ENCODE peak calls at places on chromosomes 3 and 15, in five cellular contexts. X is left ventricle myocardium inferior, D is spleen, F is trophoblast cell, U is colonic mucosa. S is an unnamed sample.
A peak's percentile ranks its signal among the peaks of the same experiment; 100 is the strongest.

GRCh38 chr3:45607790-45608189 is 13.2 kb downstream of the LIMD1 start:
- DNase-seq in F (no peak), X (peak; percentile 28), D (peak; percentile 48), U (no peak), S (no peak)

GRCh38 chr3:139104062-139104461 is 59.4 kb upstream of the PRR23C start:
- DNase-seq in U (no peak), D (no peak), F (no peak), X (no peak), S (no peak)

GRCh38 chr3:179172546-179172945 is 24.4 kb downstream of the PIK3CA start:
- DNase-seq in D (no peak), X (no peak), F (no peak), U (no peak), S (no peak)

GRCh38 chr3:106628407-106628806 is 748.8 kb upstream of the CCDC54 start:
- DNase-seq in F (peak; percentile 92), X (no peak), D (no peak), U (no peak), S (no peak)

GRCh38 chr3:45923755-45924154 is 19.5 kb upstream of the CXCR6 start:
- DNase-seq in F (no peak), U (no peak), X (no peak), D (no peak), S (peak; percentile 49)

GRCh38 chr3:46461971-46462910 is 2.5 kb downstream of the LTF start:
- DNase-seq in U (no peak), D (peak; percentile 47), F (peak; percentile 21), X (no peak), S (no peak)

GRCh38 chr15:48202068-48202467 is 4.0 kb upstream of the SLC12A1 start:
- DNase-seq in X (no peak), F (no peak), U (no peak), D (no peak), S (no peak)

GRCh38 chr3:166446986-166447385 is 609.8 kb upstream of the BCHE start:
- DNase-seq in F (no peak), D (no peak), X (no peak), U (no peak), S (no peak)

GRCh38 chr3:73255609-73256029 is 194.2 kb downstream of the EBLN2 start:
- DNase-seq in X (no peak), F (peak; percentile 51), D (no peak), U (peak; percentile 66), S (no peak)

GRCh38 chr3:177725165-177725564 is 527.9 kb upstream of the TBL1XR1 start:
- DNase-seq in D (no peak), U (no peak), F (no peak), X (no peak), S (no peak)

GRCh38 chr3:128366136-128366535 is 100.6 kb downstream of the DNAJB8 start:
- DNase-seq in U (no peak), X (peak; percentile 80), D (peak; percentile 54), F (peak; percentile 21), S (no peak)

GRCh38 chr3:66104535-66104934 is 65.8 kb upstream of the MAGI1 start:
- DNase-seq in U (no peak), F (no peak), D (no peak), X (no peak), S (no peak)

GRCh38 chr15:64651573-64652260 is 123.7 kb downstream of the RBPMS2 start:
- DNase-seq in D (no peak), F (peak; percentile 63), X (no peak), U (no peak), S (peak; percentile 63)

GRCh38 chr15:65828566-65828965 is 36.5 kb upstream of the DENND4A start:
- DNase-seq in U (no peak), D (no peak), X (no peak), F (no peak), S (no peak)

GRCh38 chr3:36707623-36708409 is 56.5 kb downstream of the DCLK3 start:
- DNase-seq in X (no peak), U (no peak), F (no peak), D (no peak), S (peak; percentile 65)

GRCh38 chr3:169512991-169513390 is 150.5 kb downstream of the MECOM start:
- DNase-seq in D (no peak), X (no peak), U (no peak), F (no peak), S (no peak)

GRCh38 chr3:181723568-181724431 is 12.1 kb downstream of the SOX2 start:
- DNase-seq in X (no peak), F (no peak), D (no peak), U (no peak), S (no peak)

GRCh38 chr3:194773666-194774455 is 88.2 kb downstream of the FAM43A start:
- DNase-seq in U (peak; percentile 37), D (no peak), X (no peak), F (no peak), S (no peak)

GRCh38 chr3:107574650-107575049 is 51.9 kb downstream of the BBX start:
- DNase-seq in X (no peak), F (peak; percentile 61), U (no peak), D (no peak), S (no peak)

GRCh38 chr3:44106761-44107160 is 134.9 kb upstream of the TOPAZ1 start:
- DNase-seq in F (no peak), D (no peak), X (no peak), U (no peak), S (no peak)

GRCh38 chr3:117019082-117019713 is 309.6 kb downstream of the TUSC7 start:
- DNase-seq in X (peak; percentile 24), D (no peak), U (peak; percentile 59), F (peak; percentile 69), S (no peak)

GRCh38 chr3:159911664-159912037 is 77.0 kb upstream of the IL12A start:
- DNase-seq in U (no peak), X (no peak), F (no peak), D (no peak), S (no peak)

GRCh38 chr3:17745301-17745700 is 2.9 kb upstream of the TBC1D5 start:
- DNase-seq in F (no peak), D (no peak), U (no peak), X (no peak), S (no peak)

GRCh38 chr3:134344560-134344959 is 29.7 kb downstream of the AMOTL2 start:
- DNase-seq in U (no peak), D (peak; percentile 9), F (no peak), X (no peak), S (no peak)

GRCh38 chr15:68789921-68790575 is 30.6 kb downstream of the ANP32A start:
- DNase-seq in X (no peak), F (peak; percentile 49), D (no peak), U (no peak), S (no peak)

GRCh38 chr3:140365872-140366697 is 311.8 kb upstream of the TRIM42 start:
- DNase-seq in F (peak; percentile 50), U (no peak), X (no peak), D (no peak), S (no peak)

GRCh38 chr3:138899592-138899991 is 47.3 kb downstream of the FOXL2 start:
- DNase-seq in X (no peak), U (no peak), D (no peak), F (peak; percentile 62), S (no peak)

DNA sequence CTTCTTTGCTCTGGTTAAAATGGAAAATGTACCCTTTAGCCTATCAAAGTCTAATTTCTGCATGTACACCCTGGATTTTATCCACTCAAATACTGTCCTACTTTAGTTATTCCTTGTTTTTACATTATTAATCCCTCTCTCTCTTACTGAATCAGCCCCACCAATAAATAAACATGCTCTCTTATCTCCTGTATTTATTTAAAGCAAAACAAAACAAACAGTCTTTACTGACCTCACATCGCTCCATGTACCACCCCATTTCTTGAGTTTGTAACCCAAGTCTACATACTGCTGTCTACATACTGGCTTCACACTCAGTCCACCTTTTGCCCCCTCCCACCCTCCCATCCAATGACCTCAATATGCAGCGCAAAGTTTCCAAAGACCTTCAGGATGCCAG is 113.3 kb upstream of the RORA start:
- DNase-seq in F (no peak), D (no peak), X (no peak), U (no peak), S (no peak)
- H3K4me1 ChIP-seq in F (no peaks in the 10 kb centered on the region), D (no peaks in the 10 kb centered on the region), X (no peaks in the 10 kb centered on the region), U (no peaks in the 10 kb centered on the region), S (no peaks in the 10 kb centered on the region)

DNA sequence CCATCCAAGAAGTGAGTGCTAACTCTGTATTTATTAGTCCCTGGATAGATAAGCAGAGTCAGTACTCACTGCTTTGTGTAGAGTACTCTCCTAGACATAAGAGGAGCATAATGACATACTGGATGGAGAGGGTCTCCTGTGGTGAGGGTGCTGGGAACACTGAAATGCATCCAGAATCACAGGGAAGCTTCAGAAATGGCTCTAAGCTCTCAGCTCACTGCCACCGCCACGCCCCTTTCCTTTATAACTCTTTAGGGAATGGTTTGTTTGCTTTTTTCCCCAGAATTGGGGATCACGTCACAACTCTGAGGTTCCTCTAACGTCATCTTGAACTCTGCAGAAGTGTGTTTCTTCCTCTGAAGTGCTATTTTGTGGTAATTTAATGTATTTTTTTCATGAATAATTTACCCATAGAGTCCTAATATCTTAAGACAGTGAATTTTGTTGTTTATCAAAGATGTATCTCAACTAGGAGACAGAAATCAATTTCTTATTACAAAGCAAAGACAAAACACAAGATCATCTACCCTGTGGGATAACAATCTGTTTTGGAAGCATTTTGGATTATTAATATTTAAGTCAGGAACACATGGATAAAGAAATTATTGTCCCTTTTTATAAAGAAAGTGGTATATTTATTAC is 154.6 kb downstream of the PTPRG start:
- DNase-seq in X (no peak), U (no peak), F (no peak), D (no peak), S (no peak)
- H3K4me1 ChIP-seq in X (peaks cover 45% of the 10 kb centered on the region), U (no peaks in the 10 kb centered on the region), F (no peaks in the 10 kb centered on the region), D (no peaks in the 10 kb centered on the region), S (no peaks in the 10 kb centered on the region)

GRCh38 chr15:73986776-73987056 is 5.4 kb downstream of the STOML1 start:
- DNase-seq in X (no peak), U (no peak), D (no peak), F (no peak), S (no peak)

GRCh38 chr15:73987646-73988045 is 4.4 kb downstream of the STOML1 start:
- DNase-seq in U (no peak), X (no peak), D (no peak), F (no peak), S (no peak)

GRCh38 chr15:73985101-73985873 is 6.8 kb downstream of the STOML1 start:
- DNase-seq in X (no peak), U (no peak), D (no peak), F (no peak), S (peak; percentile 45)

GRCh38 chr15:73984208-73984979 is 7.7 kb downstream of the STOML1 start:
- DNase-seq in F (no peak), D (no peak), X (no peak), U (no peak), S (no peak)

GRCh38 chr15:73986055-73986775 is 5.9 kb downstream of the STOML1 start:
- DNase-seq in X (no peak), F (no peak), D (no peak), U (no peak), S (no peak)
- H3K4me1 ChIP-seq in X (peaks cover 100% of the 10 kb centered on the region), F (peaks cover 2% of the 10 kb centered on the region), D (peaks cover 81% of the 10 kb centered on the region), U (peaks cover 28% of the 10 kb centered on the region), S (peaks cover 66% of the 10 kb centered on the region)

DNA sequence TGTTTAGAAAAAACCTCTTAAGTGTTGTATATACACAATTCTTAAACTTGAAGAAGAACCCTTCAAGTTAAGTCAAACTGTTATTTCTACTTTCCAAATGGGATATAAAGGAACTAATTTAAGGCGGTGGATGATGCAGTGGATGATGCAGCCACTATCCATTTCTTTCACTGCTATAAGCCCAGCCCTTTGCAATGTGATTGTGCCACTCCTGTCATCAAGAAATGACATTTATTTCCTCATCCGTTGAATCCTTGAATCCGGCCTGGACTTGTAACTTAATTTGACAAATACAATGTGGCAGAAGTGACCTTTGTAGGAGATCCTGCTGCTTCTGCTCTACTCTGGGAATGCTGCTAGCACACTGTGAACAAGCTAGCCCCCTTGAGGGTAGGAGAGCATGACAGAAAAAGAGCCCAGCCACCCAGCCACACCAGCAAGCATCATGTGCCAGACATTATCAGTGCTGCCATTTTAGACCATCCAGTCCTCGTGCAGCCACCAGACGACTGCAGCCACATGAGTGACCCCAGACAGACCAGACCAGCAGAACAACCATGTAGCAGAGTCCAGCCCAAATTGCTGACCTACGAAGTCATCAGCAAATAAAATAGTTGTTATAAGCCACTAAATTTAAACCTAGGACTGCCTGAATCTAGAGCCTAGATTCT is 47.4 kb downstream of the UACA start:
- DNase-seq in F (peak; percentile 38), U (no peak), X (no peak), D (no peak), S (peak; percentile 30)
- H3K4me1 ChIP-seq in F (peaks cover 14% of the 10 kb centered on the region), U (no peaks in the 10 kb centered on the region), X (peaks cover 86% of the 10 kb centered on the region), D (peaks cover 7% of the 10 kb centered on the region), S (peaks cover 33% of the 10 kb centered on the region)